ENCODE peak calls at places on chromosomes 4 and X, in four cellular contexts. M, Q, E and N are unnamed samples.

GRCh38 chrX:18994713-18995112 is 10.8 kb upstream of the PHKA2 start:
- DNase-seq in Q (no peak), E (no peak), M (peak; percentile 13), N (peak; percentile 17)

GRCh38 chr4:4338201-4338600 is 48.1 kb downstream of the ZBTB49 start:
- DNase-seq in Q (no peak), E (no peak), M (no peak), N (no peak)

GRCh38 chrX:40157228-40158035 is 59.7 kb upstream of the BCOR start:
- DNase-seq in M (no peak), Q (peak; percentile 61), E (no peak), N (no peak)

GRCh38 chrX:63282077-63282476 is 69.1 kb downstream of the SPIN4 start:
- DNase-seq in M (no peak), E (no peak), Q (no peak), N (no peak)

GRCh38 chrX:20270557-20270880 is 3.8 kb upstream of the RPS6KA3 start:
- DNase-seq in M (no peak), E (no peak), Q (no peak), N (peak; percentile 61)

GRCh38 chrX:68387786-68388185 is 45.5 kb downstream of the OPHN1 start:
- DNase-seq in E (no peak), Q (no peak), M (no peak), N (no peak)

GRCh38 chrX:151279161-151279560 is 102.8 kb downstream of the GPR50 start:
- DNase-seq in Q (no peak), M (no peak), E (no peak), N (no peak)

GRCh38 chr4:37631551-37631950 is 54.6 kb downstream of the RELL1 start:
- DNase-seq in M (no peak), E (no peak), Q (no peak), N (no peak)

GRCh38 chr4:38610844-38611550 is 53.0 kb upstream of the KLF3 start:
- DNase-seq in M (no peak), Q (no peak), E (no peak), N (no peak)

GRCh38 chr4:13665711-13666660 is 38.5 kb upstream of the BOD1L1 start:
- DNase-seq in E (no peak), Q (no peak), M (no peak), N (no peak)

GRCh38 chr4:125551967-125552366 is 237.2 kb downstream of the FAT4 start:
- DNase-seq in E (no peak), Q (no peak), M (no peak), N (no peak)

GRCh38 chrX:108199691-108200090 is 108.1 kb downstream of the ATG4A start:
- DNase-seq in M (peak; percentile 22), Q (peak; percentile 50), E (peak; percentile 17), N (peak; percentile 2)

GRCh38 chr4:14221176-14221575 is 593.7 kb upstream of the BOD1L1 start:
- DNase-seq in M (no peak), Q (no peak), E (no peak), N (no peak)

GRCh38 chrX:63664741-63665140 is 120.3 kb downstream of the ARHGEF9 start:
- DNase-seq in E (no peak), Q (no peak), M (no peak), N (no peak)

GRCh38 chr4:139457318-139457717 is 3.4 kb downstream of the RAB33B start:
- DNase-seq in Q (no peak), M (no peak), E (no peak), N (no peak)

GRCh38 chr4:76690091-76690905 is 207.6 kb downstream of the SOWAHB start:
- DNase-seq in M (peak; percentile 14), Q (no peak), E (no peak), N (no peak)

GRCh38 chr4:17719106-17719505 is 62.3 kb downstream of the FAM184B start:
- DNase-seq in E (no peak), Q (peak; percentile 8), M (no peak), N (no peak)

GRCh38 chr4:150004481-150004880 is 73.8 kb upstream of the DCLK2 start:
- DNase-seq in Q (no peak), M (no peak), E (no peak), N (no peak)

GRCh38 chrX:132957211-132958085 is 981 bp downstream of the HS6ST2 start:
- DNase-seq in E (no peak), Q (peak; percentile 60), M (no peak), N (no peak)

GRCh38 chrX:123570011-123570590 is 162.8 kb downstream of the THOC2 start:
- DNase-seq in Q (no peak), M (no peak), E (no peak), N (no peak)

GRCh38 chr4:143339497-143339896 is 2.8 kb downstream of the GAB1 start:
- DNase-seq in Q (no peak), M (no peak), E (no peak), N (no peak)

GRCh38 chr4:143338313-143338712 is 1.6 kb downstream of the GAB1 start:
- DNase-seq in Q (no peak), E (no peak), M (no peak), N (no peak)

GRCh38 chr4:143343276-143343831 is 6.7 kb downstream of the GAB1 start:
- DNase-seq in Q (no peak), M (no peak), E (no peak), N (no peak)

GRCh38 chr4:143344011-143344410 is 7.3 kb downstream of the GAB1 start:
- DNase-seq in E (no peak), Q (no peak), M (no peak), N (no peak)

DNA sequence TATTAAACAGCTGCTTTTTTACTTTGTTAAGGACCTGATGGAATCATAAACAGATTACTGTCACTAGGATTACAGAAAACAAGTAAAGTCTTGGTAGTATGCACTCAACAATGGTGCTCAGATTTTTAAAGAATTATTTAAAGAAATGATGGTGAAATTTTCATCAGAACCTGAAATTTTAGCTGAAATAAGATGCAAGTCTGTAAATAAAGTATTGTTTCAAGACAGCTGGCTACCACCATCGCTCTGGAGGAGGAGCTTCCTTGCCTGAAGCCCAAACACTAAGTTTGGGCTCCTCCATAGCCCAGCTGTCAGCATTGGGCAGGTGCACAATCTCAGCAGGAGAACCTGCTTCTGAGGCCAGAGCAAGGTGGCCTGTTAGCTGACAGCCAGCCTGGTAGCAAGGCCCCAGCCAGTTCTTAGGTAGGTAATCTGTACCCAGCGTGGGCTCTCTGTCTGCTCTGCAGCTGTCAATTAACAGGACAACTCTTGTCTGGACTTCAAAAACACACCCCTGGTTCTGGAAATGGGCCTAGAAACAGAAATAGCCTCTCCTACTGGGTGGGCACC is 4.6 kb downstream of the GAB1 start:
- DNase-seq in Q (no peak), M (no peak), E (no peak), N (no peak)
- TF ChIP-seq PHF8 in Q (no peak), M (no peak), E (no peak), N (no peak)

GRCh38 chr4:1405636-1406415 is 416 bp downstream of the NKX1-1 start:
- DNase-seq in Q (no peak), M (no peak), E (no peak), N (no peak)

GRCh38 chr4:1405249-1405635 is 1.0 kb downstream of the NKX1-1 start:
- DNase-seq in M (no peak), Q (no peak), E (no peak), N (no peak)

GRCh38 chr4:1403177-1403583 is 3.1 kb downstream of the NKX1-1 start:
- DNase-seq in M (no peak), E (no peak), Q (no peak), N (no peak)

GRCh38 chr4:1403591-1404572 is 2.4 kb downstream of the NKX1-1 start:
- DNase-seq in E (no peak), Q (no peak), M (no peak), N (no peak)

DNA sequence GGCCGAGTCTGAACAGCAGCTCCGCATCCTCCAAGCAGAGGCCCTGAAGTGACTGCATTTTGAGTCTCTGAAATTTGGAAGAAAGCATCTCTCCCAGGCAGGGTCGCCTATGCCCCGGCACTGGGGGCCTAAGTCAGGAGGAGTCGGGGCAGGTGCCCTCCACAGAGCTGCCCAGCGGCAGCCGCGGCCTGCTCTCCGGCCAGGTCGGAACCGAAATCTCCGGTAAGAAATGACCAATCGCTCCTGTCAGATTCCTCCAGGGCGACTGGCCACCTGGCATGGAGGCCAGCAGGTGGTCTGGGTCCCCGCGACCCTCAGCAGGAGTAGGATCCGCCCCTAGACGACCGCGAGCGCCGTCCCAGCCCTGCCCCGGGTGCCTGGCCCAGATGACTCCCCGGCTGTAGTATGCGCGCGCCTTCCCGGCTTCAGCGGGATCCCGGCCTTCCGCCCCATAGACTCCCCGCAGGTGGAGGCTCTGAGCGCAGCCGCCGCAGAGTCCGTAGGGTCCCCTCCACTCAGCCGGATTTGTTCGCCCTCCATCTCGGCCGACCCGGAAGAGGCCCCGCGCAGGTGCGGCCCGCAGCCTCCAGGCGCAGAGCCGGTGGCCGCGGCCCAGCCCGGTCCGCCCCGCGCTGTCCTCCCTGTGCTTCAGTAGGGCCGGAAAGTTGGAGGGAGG is 1.5 kb downstream of the NKX1-1 start:
- DNase-seq in Q (no peak), E (no peak), M (no peak), N (no peak)
- TF ChIP-seq PHF8 in Q (no peak), E (no peak), M (no peak), N (no peak)

GRCh38 chr4:152514356-152514755 is 21.5 kb downstream of the FBXW7 start:
- DNase-seq in Q (no peak), E (no peak), M (no peak), N (no peak)

GRCh38 chr4:152513078-152513477 is 22.8 kb downstream of the FBXW7 start:
- DNase-seq in Q (no peak), M (no peak), E (no peak), N (no peak)

GRCh38 chr4:152516156-152516555 is 19.7 kb downstream of the FBXW7 start:
- DNase-seq in Q (no peak), M (no peak), E (no peak), N (no peak)

GRCh38 chr4:152512483-152512882 is 23.4 kb downstream of the FBXW7 start:
- DNase-seq in E (no peak), M (no peak), Q (no peak), N (no peak)

DNA sequence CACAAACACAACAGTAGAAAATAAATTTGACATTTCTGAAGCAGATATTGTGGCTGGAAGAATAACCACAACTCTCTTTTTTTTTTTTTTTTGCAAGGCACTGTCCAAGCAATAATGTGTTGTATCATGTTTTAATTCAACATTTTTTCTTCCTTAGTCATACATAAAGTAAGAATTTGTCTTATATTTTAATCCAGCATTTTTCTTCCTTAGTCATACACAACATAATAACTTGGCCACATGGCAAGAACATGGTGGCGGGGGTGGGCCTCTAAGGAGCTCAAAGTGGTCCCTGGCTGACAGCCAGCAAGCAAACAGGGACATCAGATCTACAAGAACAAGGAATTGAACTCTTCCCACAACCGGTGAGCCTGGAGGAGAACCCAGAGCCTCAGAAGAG is 20.2 kb downstream of the FBXW7 start:
- DNase-seq in E (peak; percentile 15), Q (no peak), M (no peak), N (no peak)
- TF ChIP-seq PHF8 in E (no peak), Q (no peak), M (no peak), N (no peak)

GRCh38 chrX:15151267-15152196 is 118.4 kb downstream of the ASB9 start:
- DNase-seq in E (no peak), Q (no peak), M (no peak), N (no peak)
- TF ChIP-seq PHF8 in E (no peak), Q (no peak), M (no peak), N (no peak)

GRCh38 chrX:111823068-111823467 is 52.9 kb upstream of the TRPC5OS start:
- DNase-seq in M (peak; percentile 9), Q (peak; percentile 61), E (peak; percentile 36), N (no peak)
- TF ChIP-seq PHF8 in M (no peak), Q (no peak), E (no peak), N (no peak)

GRCh38 chr4:88697113-88697512 is 516 bp downstream of the NAP1L5 start:
- DNase-seq in Q (no peak), E (no peak), M (no peak), N (no peak)
- TF ChIP-seq PHF8 in Q (no peak), E (no peak), M (no peak), N (no peak)